ENCODE peak calls at places on chromosomes 11 and 22, in nine cellular contexts. One of them, this sample, is unnamed.

GRCh38 chr22:40714514-40714966 is 35.3 kb downstream of the MCHR1 start:
- DNase-seq in fibroblast of lung: peak; percentile 45
- DNase-seq in HCT116: no peak
- DNase-seq in naive thymus-derived CD4-positive, alpha-beta T cell: no peak
- DNase-seq in transverse colon: no peak
- DNase-seq in neuronal stem cell: peak; percentile 91
- DNase-seq in MM.1S: no peak
- DNase-seq in DND-41: no peak
- DNase-seq in vagina: no peak
- DNase-seq in this sample: no peak

GRCh38 chr11:102073253-102073652 is 26.0 kb downstream of the CFAP300 start:
- DNase-seq in fibroblast of lung: no peak
- DNase-seq in HCT116: no peak
- DNase-seq in naive thymus-derived CD4-positive, alpha-beta T cell: no peak
- DNase-seq in transverse colon: no peak
- DNase-seq in neuronal stem cell: no peak
- DNase-seq in MM.1S: no peak
- DNase-seq in DND-41: no peak
- DNase-seq in vagina: no peak
- DNase-seq in this sample: no peak

GRCh38 chr22:32518848-32519247 is 44.2 kb downstream of the FBXO7 start:
- DNase-seq in fibroblast of lung: no peak
- DNase-seq in HCT116: peak; percentile 15
- DNase-seq in naive thymus-derived CD4-positive, alpha-beta T cell: no peak
- DNase-seq in transverse colon: no peak
- DNase-seq in neuronal stem cell: no peak
- DNase-seq in MM.1S: no peak
- DNase-seq in DND-41: no peak
- DNase-seq in vagina: no peak
- DNase-seq in this sample: no peak

GRCh38 chr11:66981976-66982578 is 7.0 kb downstream of the C11orf86 start:
- DNase-seq in fibroblast of lung: peak; percentile 84
- DNase-seq in HCT116: peak; percentile 74
- DNase-seq in naive thymus-derived CD4-positive, alpha-beta T cell: peak; percentile 4
- DNase-seq in transverse colon: peak; percentile 89
- DNase-seq in neuronal stem cell: no peak
- DNase-seq in MM.1S: peak; percentile 50
- DNase-seq in DND-41: peak; percentile 85
- DNase-seq in vagina: no peak
- DNase-seq in this sample: peak; percentile 28

GRCh38 chr11:66846671-66847091 is 3.4 kb downstream of the RCE1 start:
- DNase-seq in fibroblast of lung: no peak
- DNase-seq in HCT116: no peak
- DNase-seq in naive thymus-derived CD4-positive, alpha-beta T cell: no peak
- DNase-seq in transverse colon: no peak
- DNase-seq in neuronal stem cell: no peak
- DNase-seq in MM.1S: no peak
- DNase-seq in DND-41: no peak
- DNase-seq in vagina: no peak
- DNase-seq in this sample: no peak

GRCh38 chr11:19980388-19980787 is 179.9 kb downstream of the DBX1 start:
- DNase-seq in fibroblast of lung: peak; percentile 54
- DNase-seq in HCT116: no peak
- DNase-seq in naive thymus-derived CD4-positive, alpha-beta T cell: no peak
- DNase-seq in transverse colon: no peak
- DNase-seq in neuronal stem cell: no peak
- DNase-seq in MM.1S: no peak
- DNase-seq in DND-41: no peak
- DNase-seq in vagina: no peak
- DNase-seq in this sample: no peak

GRCh38 chr11:55714982-55715888 is 53.2 kb downstream of the OR4C6 start:
- DNase-seq in fibroblast of lung: no peak
- DNase-seq in HCT116: no peak
- DNase-seq in naive thymus-derived CD4-positive, alpha-beta T cell: no peak
- DNase-seq in transverse colon: no peak
- DNase-seq in neuronal stem cell: no peak
- DNase-seq in MM.1S: peak; percentile 37
- DNase-seq in DND-41: no peak
- DNase-seq in vagina: no peak
- DNase-seq in this sample: no peak

GRCh38 chr11:45097721-45098493 is 48.5 kb upstream of the PRDM11 start:
- DNase-seq in fibroblast of lung: peak; percentile 79
- DNase-seq in HCT116: no peak
- DNase-seq in naive thymus-derived CD4-positive, alpha-beta T cell: no peak
- DNase-seq in transverse colon: peak; percentile 47
- DNase-seq in neuronal stem cell: peak; percentile 89
- DNase-seq in MM.1S: peak; percentile 67
- DNase-seq in DND-41: peak; percentile 81
- DNase-seq in vagina: peak; percentile 96
- DNase-seq in this sample: no peak

GRCh38 chr11:8733847-8734246 is 51.3 kb downstream of the RPL27A start:
- DNase-seq in fibroblast of lung: no peak
- DNase-seq in HCT116: no peak
- DNase-seq in naive thymus-derived CD4-positive, alpha-beta T cell: no peak
- DNase-seq in transverse colon: no peak
- DNase-seq in neuronal stem cell: no peak
- DNase-seq in MM.1S: no peak
- DNase-seq in DND-41: no peak
- DNase-seq in vagina: no peak
- DNase-seq in this sample: no peak

GRCh38 chr22:41565403-41566054 is 4.7 kb downstream of the CSDC2 start:
- DNase-seq in fibroblast of lung: peak; percentile 88
- DNase-seq in HCT116: peak; percentile 61
- DNase-seq in naive thymus-derived CD4-positive, alpha-beta T cell: no peak
- DNase-seq in transverse colon: peak; percentile 27
- DNase-seq in neuronal stem cell: no peak
- DNase-seq in MM.1S: no peak
- DNase-seq in DND-41: peak; percentile 18
- DNase-seq in vagina: no peak
- DNase-seq in this sample: no peak

GRCh38 chr22:31692186-31692886 is 30.3 kb upstream of the PISD start:
- DNase-seq in fibroblast of lung: peak; percentile 31
- DNase-seq in HCT116: no peak
- DNase-seq in naive thymus-derived CD4-positive, alpha-beta T cell: no peak
- DNase-seq in transverse colon: no peak
- DNase-seq in neuronal stem cell: no peak
- DNase-seq in MM.1S: no peak
- DNase-seq in DND-41: no peak
- DNase-seq in vagina: no peak
- DNase-seq in this sample: no peak

GRCh38 chr11:44752727-44753126 is 26.0 kb downstream of the TSPAN18 start:
- DNase-seq in fibroblast of lung: no peak
- DNase-seq in HCT116: no peak
- DNase-seq in naive thymus-derived CD4-positive, alpha-beta T cell: no peak
- DNase-seq in transverse colon: no peak
- DNase-seq in neuronal stem cell: no peak
- DNase-seq in MM.1S: no peak
- DNase-seq in DND-41: no peak
- DNase-seq in vagina: no peak
- DNase-seq in this sample: no peak

GRCh38 chr11:86672007-86672621 is at the start of gene ME3:
- DNase-seq in fibroblast of lung: peak; percentile 59
- DNase-seq in HCT116: no peak
- DNase-seq in naive thymus-derived CD4-positive, alpha-beta T cell: peak; percentile 43
- DNase-seq in transverse colon: peak; percentile 72
- DNase-seq in neuronal stem cell: peak; percentile 42
- DNase-seq in MM.1S: peak; percentile 68
- DNase-seq in DND-41: peak; percentile 57
- DNase-seq in vagina: no peak
- DNase-seq in this sample: peak; percentile 44

GRCh38 chr11:2940930-2941821 is 12.0 kb upstream of the PHLDA2 start:
- DNase-seq in fibroblast of lung: no peak
- DNase-seq in HCT116: no peak
- DNase-seq in naive thymus-derived CD4-positive, alpha-beta T cell: no peak
- DNase-seq in transverse colon: peak; percentile 70
- DNase-seq in neuronal stem cell: no peak
- DNase-seq in MM.1S: no peak
- DNase-seq in DND-41: no peak
- DNase-seq in vagina: no peak
- DNase-seq in this sample: no peak

GRCh38 chr11:100008440-100008839 is 678.6 kb upstream of the ARHGAP42 start:
- DNase-seq in fibroblast of lung: no peak
- DNase-seq in HCT116: no peak
- DNase-seq in naive thymus-derived CD4-positive, alpha-beta T cell: no peak
- DNase-seq in transverse colon: no peak
- DNase-seq in neuronal stem cell: no peak
- DNase-seq in MM.1S: no peak
- DNase-seq in DND-41: no peak
- DNase-seq in vagina: no peak
- DNase-seq in this sample: no peak

GRCh38 chr11:28537822-28538221 is 429.6 kb downstream of the METTL15 start:
- DNase-seq in fibroblast of lung: peak; percentile 26
- DNase-seq in HCT116: no peak
- DNase-seq in naive thymus-derived CD4-positive, alpha-beta T cell: no peak
- DNase-seq in transverse colon: no peak
- DNase-seq in neuronal stem cell: no peak
- DNase-seq in MM.1S: no peak
- DNase-seq in DND-41: no peak
- DNase-seq in vagina: no peak
- DNase-seq in this sample: no peak

GRCh38 chr11:86741489-86742435 is 58.6 kb upstream of the PRSS23 start:
- DNase-seq in fibroblast of lung: peak; percentile 74
- DNase-seq in HCT116: no peak
- DNase-seq in naive thymus-derived CD4-positive, alpha-beta T cell: no peak
- DNase-seq in transverse colon: no peak
- DNase-seq in neuronal stem cell: no peak
- DNase-seq in MM.1S: no peak
- DNase-seq in DND-41: no peak
- DNase-seq in vagina: no peak
- DNase-seq in this sample: no peak

GRCh38 chr11:123145220-123145619 is 49.8 kb downstream of the CLMP start:
- DNase-seq in fibroblast of lung: peak; percentile 92
- DNase-seq in HCT116: peak; percentile 73
- DNase-seq in naive thymus-derived CD4-positive, alpha-beta T cell: no peak
- DNase-seq in transverse colon: no peak
- DNase-seq in neuronal stem cell: no peak
- DNase-seq in MM.1S: no peak
- DNase-seq in DND-41: no peak
- DNase-seq in vagina: no peak
- DNase-seq in this sample: no peak

GRCh38 chr11:97454988-97455387 is 1065.2 kb downstream of the JRKL start:
- DNase-seq in fibroblast of lung: peak; percentile 54
- DNase-seq in HCT116: no peak
- DNase-seq in naive thymus-derived CD4-positive, alpha-beta T cell: no peak
- DNase-seq in transverse colon: no peak
- DNase-seq in neuronal stem cell: no peak
- DNase-seq in MM.1S: peak; percentile 62
- DNase-seq in DND-41: no peak
- DNase-seq in vagina: no peak
- DNase-seq in this sample: no peak

DNA sequence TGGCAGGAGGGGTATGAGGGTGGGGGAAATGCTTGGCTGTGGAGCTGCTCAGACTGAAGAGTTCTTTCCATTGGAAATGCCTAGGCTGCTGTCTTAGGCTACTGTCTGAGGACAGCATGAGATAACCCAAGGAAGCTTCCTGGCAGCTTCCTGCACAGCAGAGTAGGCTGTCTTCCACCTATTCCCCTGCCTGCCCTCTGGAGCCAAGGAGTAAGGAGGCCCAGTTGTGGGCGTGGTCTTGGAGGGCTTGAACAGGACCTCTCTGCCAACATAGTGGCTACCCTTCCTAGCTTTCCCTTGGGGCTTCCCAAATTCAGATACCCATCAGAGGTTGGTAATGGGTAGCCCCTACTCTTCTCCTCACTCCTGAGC is 25.9 kb downstream of the PHLDB1 start:
- DNase-seq in fibroblast of lung: no peak
- DNase-seq in HCT116: no peak
- DNase-seq in naive thymus-derived CD4-positive, alpha-beta T cell: no peak
- DNase-seq in transverse colon: no peak
- DNase-seq in neuronal stem cell: no peak
- DNase-seq in MM.1S: no peak
- DNase-seq in DND-41: no peak
- DNase-seq in vagina: no peak
- DNase-seq in this sample: no peak
- H3K27ac ChIP-seq in fibroblast of lung: peak overlapping the region; percentile 63
- H3K27ac ChIP-seq in HCT116: no peak overlapping the region
- H3K27ac ChIP-seq in naive thymus-derived CD4-positive, alpha-beta T cell: no peak overlapping the region
- H3K27ac ChIP-seq in transverse colon: peak overlapping the region; percentile 79
- H3K27ac ChIP-seq in neuronal stem cell: no peak overlapping the region
- H3K27ac ChIP-seq in MM.1S: no peak overlapping the region
- H3K27ac ChIP-seq in DND-41: no peak overlapping the region
- H3K27ac ChIP-seq in vagina: peak overlapping the region; percentile 75
- H3K27ac ChIP-seq in this sample: peak overlapping the region; percentile 77

DNA sequence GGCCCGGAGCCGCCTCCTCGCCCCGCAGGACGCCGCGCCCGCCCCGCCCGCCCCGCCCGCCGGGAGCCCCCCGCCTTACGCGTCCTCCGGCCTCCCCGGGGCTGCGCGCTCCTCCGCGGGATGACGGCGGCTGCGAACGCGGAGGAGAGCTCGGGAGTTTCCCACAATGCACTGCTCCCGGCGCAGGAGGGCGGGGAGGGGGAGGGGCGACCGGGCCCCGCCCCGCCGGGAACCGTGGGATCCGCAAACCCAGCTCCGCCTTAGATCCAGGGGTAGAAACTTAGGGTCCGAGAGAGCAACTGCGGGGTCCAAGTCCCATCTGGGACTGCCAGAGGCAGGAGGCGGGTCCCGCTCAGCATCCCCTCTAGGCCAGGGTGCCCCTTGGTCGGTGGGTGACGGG is at the start of gene CEND1:
- DNase-seq in fibroblast of lung: peak; percentile 56
- DNase-seq in HCT116: no peak
- DNase-seq in naive thymus-derived CD4-positive, alpha-beta T cell: no peak
- DNase-seq in transverse colon: no peak
- DNase-seq in neuronal stem cell: peak; percentile 51
- DNase-seq in MM.1S: peak; percentile 61
- DNase-seq in DND-41: no peak
- DNase-seq in vagina: no peak
- DNase-seq in this sample: peak; percentile 43
- H3K27ac ChIP-seq in fibroblast of lung: no peak within 1 kb of the TSS
- H3K27ac ChIP-seq in HCT116: peak within 1 kb of the TSS; percentile 39
- H3K27ac ChIP-seq in naive thymus-derived CD4-positive, alpha-beta T cell: no peak within 1 kb of the TSS
- H3K27ac ChIP-seq in transverse colon: no peak within 1 kb of the TSS
- H3K27ac ChIP-seq in neuronal stem cell: peak within 1 kb of the TSS; percentile 58
- H3K27ac ChIP-seq in MM.1S: peak within 1 kb of the TSS; percentile 4
- H3K27ac ChIP-seq in DND-41: no peak within 1 kb of the TSS
- H3K27ac ChIP-seq in vagina: no peak within 1 kb of the TSS
- H3K27ac ChIP-seq in this sample: peak within 1 kb of the TSS; percentile 45

GRCh38 chr22:49774499-49775151 is 53.0 kb downstream of the BRD1 start:
- DNase-seq in fibroblast of lung: no peak
- DNase-seq in HCT116: no peak
- DNase-seq in naive thymus-derived CD4-positive, alpha-beta T cell: no peak
- DNase-seq in transverse colon: no peak
- DNase-seq in neuronal stem cell: no peak
- DNase-seq in MM.1S: no peak
- DNase-seq in DND-41: no peak
- DNase-seq in vagina: no peak
- DNase-seq in this sample: no peak
- H3K27ac ChIP-seq in fibroblast of lung: no peak overlapping the region
- H3K27ac ChIP-seq in HCT116: no peak overlapping the region
- H3K27ac ChIP-seq in naive thymus-derived CD4-positive, alpha-beta T cell: no peak overlapping the region
- H3K27ac ChIP-seq in transverse colon: no peak overlapping the region
- H3K27ac ChIP-seq in neuronal stem cell: no peak overlapping the region
- H3K27ac ChIP-seq in MM.1S: no peak overlapping the region
- H3K27ac ChIP-seq in DND-41: no peak overlapping the region
- H3K27ac ChIP-seq in vagina: no peak overlapping the region
- H3K27ac ChIP-seq in this sample: no peak overlapping the region

DNA sequence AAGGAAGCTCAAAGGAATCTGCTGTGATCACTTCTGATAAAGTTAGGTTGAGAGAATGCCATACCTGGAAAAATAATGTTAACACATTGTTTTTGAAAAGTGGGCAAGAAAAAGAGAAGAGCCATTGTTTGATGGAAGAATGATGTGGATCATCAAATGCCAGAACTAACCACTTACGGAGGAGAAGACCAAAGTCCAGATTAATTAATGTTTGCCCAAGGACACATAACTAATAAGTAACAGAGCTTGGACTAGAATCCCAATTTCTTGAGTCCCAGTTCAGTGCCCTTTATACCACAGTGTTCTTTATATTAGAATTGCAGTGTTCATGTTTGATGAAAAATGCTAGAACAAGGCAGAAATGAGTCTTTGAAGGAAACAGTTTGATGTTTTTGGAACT is 72.1 kb downstream of the TRIM44 start:
- DNase-seq in fibroblast of lung: no peak
- DNase-seq in HCT116: no peak
- DNase-seq in naive thymus-derived CD4-positive, alpha-beta T cell: no peak
- DNase-seq in transverse colon: no peak
- DNase-seq in neuronal stem cell: no peak
- DNase-seq in MM.1S: no peak
- DNase-seq in DND-41: no peak
- DNase-seq in vagina: no peak
- DNase-seq in this sample: no peak
- H3K27ac ChIP-seq in fibroblast of lung: no peak overlapping the region
- H3K27ac ChIP-seq in HCT116: no peak overlapping the region
- H3K27ac ChIP-seq in naive thymus-derived CD4-positive, alpha-beta T cell: no peak overlapping the region
- H3K27ac ChIP-seq in transverse colon: no peak overlapping the region
- H3K27ac ChIP-seq in neuronal stem cell: no peak overlapping the region
- H3K27ac ChIP-seq in MM.1S: no peak overlapping the region
- H3K27ac ChIP-seq in DND-41: no peak overlapping the region
- H3K27ac ChIP-seq in vagina: no peak overlapping the region
- H3K27ac ChIP-seq in this sample: no peak overlapping the region

This sample was measured in substantia nigra.